ENCODE peak calls at places on chromosomes 16 and 17, in four cellular contexts. F is NCI-H1436, Y is heart right ventricle, W is IMR-90. E is an unnamed sample.
A peak's percentile ranks its signal among the peaks of the same experiment; 100 is the strongest.

GRCh38 chr17:3557768-3558583 is at the start of gene TRPV3:
- DNase-seq in F (no peak), Y (no peak), W (no peak), E (no peak)

GRCh38 chr17:59618894-59619312 is 792 bp upstream of the CLTC start:
- DNase-seq in F (no peak), Y (no peak), W (peak; percentile 94), E (peak; percentile 94)

GRCh38 chr16:53664724-53665345 is 38.8 kb downstream of the RPGRIP1L start:
- DNase-seq in F (no peak), Y (no peak), W (peak; percentile 84), E (no peak)

GRCh38 chr16:30446203-30446595 is 525 bp upstream of the SEPHS2 start:
- DNase-seq in F (no peak), Y (no peak), W (no peak), E (no peak)

GRCh38 chr17:27207073-27207511 is 86.8 kb upstream of the WSB1 start:
- DNase-seq in F (no peak), Y (no peak), W (peak; percentile 71), E (no peak)

GRCh38 chr17:64091571-64091970 is 38.4 kb downstream of the ERN1 start:
- DNase-seq in F (no peak), Y (no peak), W (no peak), E (no peak)

GRCh38 chr17:15134363-15134762 is 130.8 kb downstream of the PMP22 start:
- DNase-seq in F (no peak), Y (no peak), W (no peak), E (no peak)

GRCh38 chr17:19573075-19573474 is 39.4 kb downstream of the SLC47A1 start:
- DNase-seq in F (no peak), Y (no peak), W (peak; percentile 57), E (no peak)

GRCh38 chr17:17144061-17144460 is 62.1 kb downstream of the PLD6 start:
- DNase-seq in F (no peak), Y (no peak), W (no peak), E (no peak)

E was measured in NCI-H146.